ENCODE peak calls at places on chromosomes 5 and 9, in six cellular contexts. Q, M, L, S, T and B are unnamed samples.
A peak's percentile ranks its signal among the peaks of the same experiment; 100 is the strongest.

GRCh38 chr9:83047839-83048775 is 14.8 kb downstream of the RASEF start:
- DNase-seq in Q (no peak), M (peak; percentile 91), L (peak; percentile 91), S (no peak), T (no peak), B (no peak)

GRCh38 chr5:36177715-36178556 is 26.0 kb downstream of the SKP2 start:
- DNase-seq in Q (no peak), M (peak; percentile 67), L (peak; percentile 30), S (no peak), T (no peak), B (no peak)

GRCh38 chr5:172846677-172847076 is 12.6 kb downstream of the ERGIC1 start:
- DNase-seq in Q (no peak), M (no peak), L (no peak), S (no peak), T (no peak), B (no peak)

GRCh38 chr9:3526903-3527652 is 1.3 kb upstream of the RFX3 start:
- DNase-seq in Q (no peak), M (no peak), L (peak; percentile 38), S (no peak), T (peak; percentile 53), B (no peak)

GRCh38 chr5:7955476-7955875 is 86.5 kb downstream of the MTRR start:
- DNase-seq in Q (no peak), M (no peak), L (no peak), S (no peak), T (no peak), B (no peak)

GRCh38 chr5:157900644-157901043 is 41.7 kb upstream of the CLINT1 start:
- DNase-seq in Q (no peak), M (no peak), L (no peak), S (no peak), T (no peak), B (no peak)

GRCh38 chr9:98603821-98604383 is 104.8 kb downstream of the GABBR2 start:
- DNase-seq in Q (no peak), M (peak; percentile 63), L (no peak), S (no peak), T (no peak), B (no peak)

GRCh38 chr9:5715548-5716127 is 86.7 kb downstream of the RIC1 start:
- DNase-seq in Q (no peak), M (no peak), L (no peak), S (no peak), T (no peak), B (no peak)

GRCh38 chr9:135677641-135678168 is 14.6 kb downstream of the LCN9 start:
- DNase-seq in Q (no peak), M (no peak), L (no peak), S (no peak), T (no peak), B (no peak)

GRCh38 chr9:70031141-70031545 is 12.5 kb upstream of the MAMDC2 start:
- DNase-seq in Q (no peak), M (peak; percentile 79), L (no peak), S (no peak), T (no peak), B (no peak)

GRCh38 chr9:79734989-79735779 is 163.4 kb downstream of the TLE4 start:
- DNase-seq in Q (no peak), M (no peak), L (no peak), S (no peak), T (no peak), B (no peak)

GRCh38 chr5:125220284-125220683 is 473.8 kb upstream of the ZNF608 start:
- DNase-seq in Q (no peak), M (no peak), L (no peak), S (no peak), T (no peak), B (no peak)

GRCh38 chr9:97982191-97982718 is 886 bp upstream of the ANP32B start:
- DNase-seq in Q (no peak), M (no peak), L (no peak), S (peak; percentile 45), T (no peak), B (no peak)

GRCh38 chr9:121220996-121221671 is 19.5 kb upstream of the RAB14 start:
- DNase-seq in Q (no peak), M (no peak), L (no peak), S (peak; percentile 57), T (no peak), B (no peak)

GRCh38 chr5:131364507-131365050 is 100.7 kb downstream of the CDC42SE2 start:
- DNase-seq in Q (no peak), M (no peak), L (no peak), S (no peak), T (no peak), B (no peak)

GRCh38 chr5:83827111-83827541 is 106.5 kb upstream of the HAPLN1 start:
- DNase-seq in Q (no peak), M (peak; percentile 37), L (no peak), S (no peak), T (no peak), B (no peak)

GRCh38 chr9:99169982-99170761 is 51.6 kb downstream of the ALG2 start:
- DNase-seq in Q (no peak), M (no peak), L (no peak), S (peak; percentile 44), T (no peak), B (no peak)

GRCh38 chr9:123761905-123762605 is 167.9 kb downstream of the DENND1A start:
- DNase-seq in Q (no peak), M (no peak), L (no peak), S (no peak), T (no peak), B (no peak)

GRCh38 chr9:120532475-120532874 is 47.5 kb downstream of the CDK5RAP2 start:
- DNase-seq in Q (no peak), M (peak; percentile 29), L (no peak), S (no peak), T (peak; percentile 56), B (no peak)

GRCh38 chr5:109844148-109844547 is 154.4 kb downstream of the MAN2A1 start:
- DNase-seq in Q (no peak), M (peak; percentile 16), L (no peak), S (no peak), T (no peak), B (no peak)

GRCh38 chr5:116444373-116445058 is 130.1 kb downstream of the SEMA6A start:
- DNase-seq in Q (no peak), M (no peak), L (no peak), S (no peak), T (no peak), B (no peak)